ENCODE peak calls at places on chromosomes 13 and 19, in nine cellular contexts. Z is A549, E is sigmoid colon, B is stomach, T is suprapubic skin, S is K562, C is tibial nerve, J is transverse colon, Y is upper lobe of left lung. U is an unnamed sample.

GRCh38 chr19:1933942-1934341 is 7.0 kb upstream of the CSNK1G2 start:
- DNase-seq in T (no peak), S (no peak), Y (no peak), C (no peak), B (no peak), J (no peak), E (no peak), Z (no peak), U (no peak)

GRCh38 chr19:51025809-51026553 is 435 bp downstream of the KLK11 start:
- DNase-seq in Z (no peak), E (peak), Y (peak), B (peak), C (no peak), J (no peak), T (no peak), S (no peak), U (no peak)

GRCh38 chr13:51148952-51149573 is 38.0 kb upstream of the C13orf42 start:
- DNase-seq in B (no peak), T (no peak), Y (no peak), J (peak), S (no peak), Z (peak), E (no peak), C (no peak), U (no peak)

GRCh38 chr19:17234911-17235617 is 9.0 kb downstream of the OCEL1 start:
- DNase-seq in T (no peak), C (no peak), Y (peak), J (peak), Z (peak), S (peak), E (peak), B (peak), U (no peak)

GRCh38 chr13:50133277-50133953 is 118.2 kb downstream of the KCNRG start:
- DNase-seq in J (no peak), T (no peak), C (no peak), Z (no peak), Y (no peak), B (no peak), E (no peak), S (no peak), U (no peak)

GRCh38 chr19:10193666-10194499 is 870 bp downstream of the DNMT1 start:
- DNase-seq in S (peak), Y (no peak), E (no peak), J (peak), Z (peak), B (no peak), C (no peak), T (peak), U (no peak)

GRCh38 chr19:36420961-36421748 is 2.7 kb upstream of the ZFP82 start:
- DNase-seq in E (no peak), T (no peak), S (no peak), Y (no peak), Z (no peak), B (no peak), J (no peak), C (no peak), U (no peak)

GRCh38 chr13:110944121-110944967 is 29.5 kb upstream of the ANKRD10 start:
- DNase-seq in C (no peak), Y (peak), J (peak), S (peak), Z (peak), B (peak), E (no peak), T (no peak), U (no peak)

GRCh38 chr19:35134601-35135091 is at the start of gene LGI4:
- DNase-seq in T (no peak), S (no peak), B (no peak), E (no peak), J (no peak), Y (no peak), Z (no peak), C (no peak), U (no peak)

GRCh38 chr13:48004201-48004600 is 3.1 kb upstream of the SUCLA2 start:
- DNase-seq in E (no peak), J (no peak), C (no peak), Z (no peak), Y (no peak), B (no peak), S (no peak), T (no peak), U (no peak)

GRCh38 chr13:63351533-63351932 is 1935.9 kb upstream of the PCDH20 start:
- DNase-seq in T (no peak), Z (no peak), B (no peak), C (no peak), Y (no peak), J (no peak), S (no peak), E (no peak), U (no peak)

GRCh38 chr13:48431431-48431830 is 18.5 kb upstream of the LPAR6 start:
- DNase-seq in B (no peak), Y (no peak), S (no peak), C (no peak), T (no peak), Z (no peak), E (no peak), J (no peak), U (no peak)

GRCh38 chr13:63351081-63351480 is 1935.4 kb upstream of the PCDH20 start:
- DNase-seq in S (no peak), Z (no peak), B (no peak), J (no peak), C (no peak), Y (no peak), E (no peak), T (no peak), U (no peak)

GRCh38 chr19:32870981-32871451 is 1.4 kb upstream of the SLC7A9 start:
- DNase-seq in J (no peak), E (no peak), T (no peak), Z (no peak), B (peak), C (no peak), Y (no peak), S (no peak), U (no peak)

GRCh38 chr13:83272076-83272475 is 610.2 kb downstream of the SLITRK1 start:
- DNase-seq in T (no peak), C (no peak), E (no peak), Z (no peak), J (no peak), S (no peak), Y (no peak), B (no peak), U (no peak)

GRCh38 chr19:45168767-45169351 is 8.1 kb upstream of the NKPD1 start:
- DNase-seq in C (no peak), T (no peak), J (no peak), S (peak), Y (no peak), Z (no peak), B (no peak), E (no peak), U (no peak)

GRCh38 chr19:8489591-8490394 is 12.6 kb downstream of the PRAM1 start:
- DNase-seq in B (no peak), S (no peak), C (no peak), J (no peak), Y (peak), T (no peak), E (no peak), Z (no peak), U (no peak)

GRCh38 chr19:27774337-27774736 is 1438.6 kb downstream of the UQCRFS1 start:
- DNase-seq in C (no peak), Y (no peak), S (peak), B (no peak), J (no peak), E (no peak), T (no peak), Z (peak), U (no peak)

GRCh38 chr13:95349267-95349666 is 48.0 kb upstream of the ABCC4 start:
- DNase-seq in E (no peak), Z (peak), T (no peak), B (no peak), C (no peak), S (peak), J (no peak), Y (no peak), U (no peak)

GRCh38 chr13:38758278-38758677 is 71.4 kb downstream of the FREM2 start:
- DNase-seq in B (no peak), S (no peak), Z (no peak), C (no peak), T (no peak), E (no peak), Y (no peak), J (no peak), U (no peak)

GRCh38 chr13:97237388-97237787 is 15.3 kb downstream of the MBNL2 start:
- DNase-seq in B (no peak), Y (no peak), T (no peak), S (no peak), Z (no peak), J (no peak), C (no peak), E (no peak), U (no peak)

GRCh38 chr13:97238432-97238831 is 16.3 kb downstream of the MBNL2 start:
- DNase-seq in Y (no peak), J (no peak), B (no peak), Z (no peak), C (no peak), T (no peak), E (no peak), S (no peak), U (no peak)

GRCh38 chr13:97239306-97239705 is 17.2 kb downstream of the MBNL2 start:
- DNase-seq in E (no peak), S (no peak), C (no peak), J (no peak), Y (no peak), T (no peak), B (no peak), Z (no peak), U (no peak)

GRCh38 chr13:97239943-97240788 is 18.0 kb downstream of the MBNL2 start:
- DNase-seq in J (no peak), E (no peak), C (no peak), B (no peak), S (no peak), T (no peak), Y (no peak), Z (no peak), U (no peak)

DNA sequence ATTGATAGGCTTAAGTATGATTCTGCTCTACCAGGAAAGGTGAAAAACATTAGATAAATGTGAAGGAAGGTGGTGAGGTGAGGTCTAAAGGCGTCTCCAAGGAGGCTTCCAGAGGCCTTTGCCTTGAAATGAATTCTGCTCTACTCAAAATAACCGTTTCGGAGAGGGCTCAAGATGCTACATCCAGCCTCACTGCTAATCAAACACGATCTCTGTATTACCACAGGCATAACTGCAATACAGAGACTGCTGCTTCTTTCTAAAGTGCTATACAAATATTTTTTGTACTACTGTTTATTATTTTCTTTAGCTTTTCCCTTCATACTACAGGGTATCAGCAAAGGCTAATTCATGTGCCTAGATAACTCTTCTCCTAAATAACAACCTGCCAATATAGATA is 16.8 kb downstream of the MBNL2 start:
- DNase-seq in Z (no peak), E (no peak), B (no peak), S (no peak), T (no peak), C (no peak), J (no peak), Y (no peak), U (no peak)
- H3K27ac ChIP-seq in Z (peak), E (peak), B (peak), S (no peak), T (no peak), C (peak), J (peak), Y (peak), U (peak)

GRCh38 chr19:18251587-18252369 is 22.5 kb downstream of the IQCN start:
- DNase-seq in C (peak), E (peak), T (no peak), S (peak), B (peak), Y (peak), Z (peak), J (peak), U (peak)
- TF ChIP-seq POLR2A in C (no peak), E (no peak), T (no peak), S (no peak), B (no peak), Y (no peak), Z (no peak), J (no peak), U (no peak)

DNA sequence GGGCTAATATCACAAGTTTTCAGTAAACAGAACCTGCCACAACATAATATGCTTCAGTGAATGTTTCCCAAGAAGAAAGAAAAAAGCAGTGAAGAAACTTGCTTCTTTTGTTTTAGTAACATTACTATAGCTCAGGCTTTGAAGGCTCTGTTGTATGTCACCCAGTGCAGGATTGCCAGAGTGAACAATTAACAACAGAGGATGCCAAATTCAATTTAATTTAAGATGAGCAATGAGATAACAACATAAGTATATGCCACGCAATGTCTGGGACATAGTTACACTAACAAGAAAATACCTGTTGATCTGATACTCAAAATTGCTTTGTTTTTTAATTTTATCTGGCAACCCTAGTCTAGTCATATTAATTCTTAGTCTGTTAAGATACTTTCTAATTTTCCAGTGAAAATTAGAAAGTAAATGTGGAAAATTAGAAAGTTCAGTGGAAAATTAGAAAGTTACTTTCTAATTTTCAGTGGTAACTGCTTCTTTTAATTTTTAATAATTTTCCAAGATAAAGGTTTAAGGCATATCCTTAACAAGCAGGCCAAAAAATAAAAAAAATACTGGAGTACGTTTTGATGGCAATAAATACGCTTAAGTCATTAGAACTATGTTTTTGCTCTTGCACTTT is 336.3 kb downstream of the SLITRK6 start:
- DNase-seq in C (no peak), B (no peak), S (no peak), Z (no peak), Y (no peak), E (no peak), T (no peak), J (no peak), U (no peak)
- TF ChIP-seq EP300 in C (no peak), B (no peak), S (no peak), Z (no peak), Y (no peak), E (no peak), T (no peak), J (no peak), U (no peak)

DNA sequence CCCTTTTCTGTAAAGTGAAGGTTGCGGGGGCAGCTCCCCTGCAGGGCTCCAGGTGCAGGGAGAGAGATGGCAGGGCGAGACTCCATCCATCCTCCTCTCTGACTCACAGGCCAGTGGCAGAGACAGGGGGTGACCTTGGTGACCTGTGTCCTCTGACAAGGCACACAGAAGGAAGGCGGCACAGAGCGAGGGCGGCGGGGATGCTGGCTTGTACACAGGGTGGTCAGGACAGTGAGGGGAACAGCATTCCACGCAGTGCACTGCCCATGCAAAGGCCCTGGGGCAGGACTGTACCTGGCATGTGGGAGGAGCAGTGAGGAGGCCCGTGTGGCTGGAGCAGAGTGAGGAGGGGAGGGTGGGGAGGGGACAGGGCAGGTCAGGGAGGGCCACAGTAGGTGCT is 7.7 kb downstream of the NDUFA11 start:
- DNase-seq in S (no peak), Y (no peak), J (no peak), C (no peak), E (no peak), Z (no peak), T (no peak), B (no peak), U (no peak)
- H3K27ac ChIP-seq in S (no peak), Y (no peak), J (no peak), C (no peak), E (no peak), Z (no peak), T (no peak), B (peak), U (no peak)